ENCODE peak calls at places on chromosomes 12 and 14, in five cellular contexts. M is GM13976, J is DMS 273 treated with DMSO at 0.1 percent for 48 hours, C is fibroblast of villous mesenchyme, V is fibroblast of mammary gland. O is an unnamed sample.

GRCh38 chr12:48923117-48923516 is 2.2 kb downstream of the FKBP11 start:
- DNase-seq in J (no peak), V (no peak), C (no peak), M (no peak), O (no peak)

GRCh38 chr14:90837355-90837754 is 21.1 kb upstream of the TTC7B start:
- DNase-seq in M (no peak), C (no peak), V (no peak), J (no peak), O (no peak)

GRCh38 chr14:51327376-51327775 is 87.3 kb downstream of the TMX1 start:
- DNase-seq in C (no peak), J (no peak), V (peak; percentile 46), M (no peak), O (no peak)

GRCh38 chr12:19801941-19802340 is 362.6 kb downstream of the AEBP2 start:
- DNase-seq in V (no peak), J (no peak), C (peak; percentile 30), M (no peak), O (no peak)

GRCh38 chr14:77204457-77204796 is 22.8 kb downstream of the TMEM63C start:
- DNase-seq in V (no peak), C (no peak), M (no peak), J (no peak), O (no peak)

GRCh38 chr12:24919346-24920001 is 29.4 kb downstream of the BCAT1 start:
- DNase-seq in J (no peak), V (no peak), C (no peak), M (no peak), O (no peak)

GRCh38 chr12:109995366-109995702 is 834 bp downstream of the GIT2 start:
- DNase-seq in M (no peak), C (no peak), J (no peak), V (no peak), O (no peak)

GRCh38 chr12:9827209-9827888 is at the start of gene KLRF1:
- DNase-seq in V (no peak), J (no peak), C (no peak), M (no peak), O (no peak)

GRCh38 chr12:65121049-65121955 is at the start of gene WIF1:
- DNase-seq in M (peak; percentile 66), V (peak; percentile 4), J (no peak), C (no peak), O (no peak)

GRCh38 chr12:56839489-56840442 is 76.6 kb downstream of the HSD17B6 start:
- DNase-seq in V (peak; percentile 21), M (peak; percentile 38), C (peak; percentile 71), J (no peak), O (peak; percentile 38)

GRCh38 chr14:95522556-95522955 is 6.1 kb upstream of the SYNE3 start:
- DNase-seq in V (no peak), J (no peak), M (no peak), C (no peak), O (no peak)

O was measured in CD4-positive, CD25-positive, alpha-beta regulatory T cell.